ENCODE peak calls at places on chromosomes 2 and 18, in seven cellular contexts. K, I, D, B, S, X and E are unnamed samples.

GRCh38 chr18:61502472-61502871 is 169.2 kb downstream of the CDH20 start:
- DNase-seq in K (no peak), I (peak), D (no peak), B (peak), S (peak), X (no peak), E (no peak)

GRCh38 chr2:228839506-228839905 is 431.6 kb downstream of the PID1 start:
- DNase-seq in K (no peak), I (no peak), D (no peak), B (no peak), S (no peak), X (no peak), E (no peak)

GRCh38 chr2:144325086-144325485 is 194.8 kb downstream of the ZEB2 start:
- DNase-seq in K (no peak), I (no peak), D (peak), B (no peak), S (no peak), X (no peak), E (no peak)

GRCh38 chr18:63924551-63924950 is 16.8 kb downstream of the SERPINB10 start:
- DNase-seq in K (no peak), I (no peak), D (no peak), B (no peak), S (no peak), X (no peak), E (no peak)

GRCh38 chr2:183935005-183935404 is 663.3 kb upstream of the ZNF804A start:
- DNase-seq in K (no peak), I (no peak), D (no peak), B (no peak), S (no peak), X (peak), E (no peak)

GRCh38 chr2:36459725-36460137 is 104.2 kb downstream of the CRIM1 start:
- DNase-seq in K (no peak), I (peak), D (no peak), B (peak), S (no peak), X (peak), E (no peak)

GRCh38 chr2:33670392-33670937 is 71.4 kb upstream of the FAM98A start:
- DNase-seq in K (no peak), I (peak), D (no peak), B (peak), S (no peak), X (no peak), E (no peak)

GRCh38 chr18:3498705-3499451 is 48.9 kb downstream of the TGIF1 start:
- DNase-seq in K (peak), I (peak), D (peak), B (peak), S (peak), X (no peak), E (no peak)

GRCh38 chr18:34707670-34708069 is 2.4 kb upstream of the DTNA start:
- DNase-seq in K (no peak), I (peak), D (no peak), B (no peak), S (no peak), X (peak), E (no peak)

GRCh38 chr2:10931710-10932255 is 20.0 kb downstream of the KCNF1 start:
- DNase-seq in K (no peak), I (no peak), D (no peak), B (no peak), S (no peak), X (no peak), E (no peak)

GRCh38 chr18:13726972-13727331 is 479 bp downstream of the RNMT start:
- DNase-seq in K (peak), I (peak), D (no peak), B (peak), S (peak), X (no peak), E (no peak)

GRCh38 chr2:38122344-38122743 is 46.4 kb upstream of the CYP1B1 start:
- DNase-seq in K (peak), I (no peak), D (no peak), B (no peak), S (no peak), X (no peak), E (no peak)

GRCh38 chr2:216426166-216426777 is 14.0 kb downstream of the SMARCAL1 start:
- DNase-seq in K (no peak), I (no peak), D (no peak), B (no peak), S (no peak), X (no peak), E (no peak)

GRCh38 chr18:9365406-9365805 is 30.8 kb downstream of the TWSG1 start:
- DNase-seq in K (no peak), I (no peak), D (no peak), B (no peak), S (no peak), X (no peak), E (no peak)